ENCODE peak calls at places on chromosomes 7 and 10, in six cellular contexts. Y is HCT116, Z is kidney, A is H1, G is OCI-LY7, N is A549. S is an unnamed sample.

GRCh38 chr7:157840174-157840912 is 503.5 kb downstream of the DNAJB6 start:
- DNase-seq in Y (no peak), Z (peak; percentile 48), A (no peak), G (no peak), N (no peak), S (no peak)

GRCh38 chr7:30618080-30618676 is 23.5 kb downstream of the GARS1 start:
- DNase-seq in Y (no peak), Z (no peak), A (no peak), G (no peak), N (no peak), S (no peak)

GRCh38 chr7:127474457-127474856 is 81.9 kb upstream of the ZNF800 start:
- DNase-seq in Y (no peak), Z (no peak), A (no peak), G (no peak), N (no peak), S (no peak)

GRCh38 chr10:128047991-128048826 is 78.0 kb downstream of the MKI67 start:
- DNase-seq in Y (no peak), Z (peak; percentile 63), A (no peak), G (peak; percentile 74), N (no peak), S (peak; percentile 62)

GRCh38 chr7:134153493-134154093 is 26.5 kb downstream of the LRGUK start:
- DNase-seq in Y (no peak), Z (no peak), A (no peak), G (no peak), N (no peak), S (no peak)

GRCh38 chr7:83957333-83957732 is 237.3 kb downstream of the SEMA3A start:
- DNase-seq in Y (no peak), Z (no peak), A (no peak), G (no peak), N (peak; percentile 9), S (no peak)

GRCh38 chr10:8369666-8370065 is 315.2 kb downstream of the GATA3 start:
- DNase-seq in Y (no peak), Z (no peak), A (no peak), G (no peak), N (peak; percentile 47), S (no peak)

GRCh38 chr7:7274782-7275181 is 92.4 kb downstream of the C1GALT1 start:
- DNase-seq in Y (no peak), Z (no peak), A (no peak), G (no peak), N (no peak), S (no peak)

GRCh38 chr7:96998765-96999164 is 6.6 kb upstream of the DLX6 start:
- DNase-seq in Y (no peak), Z (no peak), A (peak; percentile 57), G (no peak), N (no peak), S (no peak)

GRCh38 chr7:96998333-96998732 is 7.0 kb upstream of the DLX6 start:
- DNase-seq in Y (no peak), Z (no peak), A (no peak), G (no peak), N (no peak), S (no peak)

GRCh38 chr7:96996937-96997511 is 8.3 kb upstream of the DLX6 start:
- DNase-seq in Y (no peak), Z (peak; percentile 9), A (no peak), G (no peak), N (no peak), S (no peak)

GRCh38 chr7:96996111-96996936 is 9.0 kb upstream of the DLX6 start:
- DNase-seq in Y (no peak), Z (no peak), A (peak; percentile 56), G (no peak), N (no peak), S (no peak)

GRCh38 chr7:96997512-96998032 is 7.8 kb upstream of the DLX6 start:
- DNase-seq in Y (no peak), Z (peak; percentile 19), A (no peak), G (no peak), N (no peak), S (no peak)
- H3K4me3 ChIP-seq in Y (no peak overlapping the region), Z (no peak overlapping the region), A (no peak overlapping the region), G (no peak overlapping the region), N (no peak overlapping the region), S (no peak overlapping the region)

DNA sequence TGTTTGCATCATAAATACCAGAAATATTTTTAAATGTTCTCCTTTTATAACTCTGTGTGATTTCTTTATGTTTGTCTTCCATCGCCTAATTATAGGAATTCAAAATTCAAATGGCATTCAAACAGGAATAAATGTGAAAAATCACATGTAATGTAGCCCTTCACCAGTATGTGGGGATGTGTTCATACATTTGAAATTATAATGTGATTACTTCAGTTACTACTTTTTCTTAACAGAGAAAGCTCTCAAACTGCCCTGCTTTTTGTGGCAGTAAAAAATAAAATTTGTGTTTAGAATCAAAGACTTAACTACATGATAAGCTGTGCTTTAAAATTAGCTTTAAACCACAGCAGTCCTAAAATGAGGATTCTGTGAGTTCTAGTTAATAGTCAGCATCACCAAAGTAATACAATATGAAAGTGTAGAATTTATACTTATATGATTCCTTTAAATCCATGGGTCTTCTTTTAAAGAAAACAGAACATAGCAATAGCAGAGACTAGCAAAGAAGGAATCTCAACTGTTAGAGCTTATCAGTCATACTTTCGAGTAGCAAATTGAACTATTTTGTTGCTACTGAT is 7.8 kb upstream of the HERC4 start:
- DNase-seq in Y (no peak), Z (no peak), A (no peak), G (no peak), N (peak; percentile 61), S (no peak)
- TF ChIP-seq CTCF in Y (peak; percentile 69), Z (peak; percentile 10), A (peak; percentile 11), G (peak; percentile 55), N (peak; percentile 88), S (peak; percentile 58)

GRCh38 chr10:77531441-77532001 is 106.1 kb downstream of the KCNMA1 start:
- DNase-seq in Y (peak; percentile 60), Z (peak; percentile 86), A (no peak), G (no peak), N (peak; percentile 82), S (peak; percentile 93)

GRCh38 chr10:77533156-77533886 is 104.3 kb downstream of the KCNMA1 start:
- DNase-seq in Y (no peak), Z (no peak), A (no peak), G (no peak), N (peak; percentile 30), S (no peak)

GRCh38 chr10:77537051-77537450 is 100.6 kb downstream of the KCNMA1 start:
- DNase-seq in Y (no peak), Z (no peak), A (no peak), G (no peak), N (no peak), S (no peak)

GRCh38 chr10:77532068-77532467 is 105.5 kb downstream of the KCNMA1 start:
- DNase-seq in Y (no peak), Z (no peak), A (no peak), G (no peak), N (no peak), S (peak; percentile 75)

DNA sequence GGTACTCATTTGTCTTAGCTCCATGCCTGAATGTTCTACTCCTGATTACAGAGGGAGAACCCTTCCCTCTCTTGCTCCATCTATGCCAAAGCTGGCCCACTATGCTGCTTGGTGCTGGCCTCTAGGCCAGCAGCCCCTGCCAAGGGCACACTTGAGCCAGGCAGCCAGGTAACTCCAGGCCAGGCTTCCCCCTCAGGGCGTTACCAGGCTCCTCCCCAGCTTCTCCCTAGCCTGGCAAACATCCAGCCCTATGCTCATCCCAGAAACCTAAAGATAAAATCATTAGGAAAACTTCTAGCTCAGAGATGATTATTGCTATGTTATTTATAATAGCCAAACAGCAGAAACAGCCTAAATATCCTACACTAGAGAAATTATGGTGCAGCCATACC is 103.7 kb downstream of the KCNMA1 start:
- DNase-seq in Y (no peak), Z (no peak), A (no peak), G (no peak), N (no peak), S (no peak)
- H3K27ac ChIP-seq in Y (no peak overlapping the region), Z (peak overlapping the region; percentile 32), A (no peak overlapping the region), G (no peak overlapping the region), N (peak overlapping the region; percentile 89), S (peak overlapping the region; percentile 82)

GRCh38 chr10:119705434-119705831 is 20.4 kb upstream of the INPP5F start:
- DNase-seq in Y (no peak), Z (no peak), A (no peak), G (peak; percentile 8), N (no peak), S (no peak)
- H3K4me3 ChIP-seq in Y (no peak overlapping the region), Z (no peak overlapping the region), A (no peak overlapping the region), G (no peak overlapping the region), N (no peak overlapping the region), S (no peak overlapping the region)

GRCh38 chr7:159141159-159141558 is 3.5 kb downstream of the VIPR2 start:
- DNase-seq in Y (no peak), Z (no peak), A (peak; percentile 48), G (no peak), N (no peak), S (no peak)

GRCh38 chr7:159142730-159143129 is 1.9 kb downstream of the VIPR2 start:
- DNase-seq in Y (no peak), Z (no peak), A (no peak), G (no peak), N (no peak), S (no peak)

GRCh38 chr7:159142204-159142603 is 2.5 kb downstream of the VIPR2 start:
- DNase-seq in Y (no peak), Z (no peak), A (no peak), G (no peak), N (no peak), S (no peak)

GRCh38 chr7:159140170-159140910 is 4.3 kb downstream of the VIPR2 start:
- DNase-seq in Y (no peak), Z (peak; percentile 26), A (peak; percentile 47), G (no peak), N (no peak), S (peak; percentile 48)

GRCh38 chr7:159141660-159142059 is 3.0 kb downstream of the VIPR2 start:
- DNase-seq in Y (no peak), Z (no peak), A (no peak), G (no peak), N (no peak), S (no peak)
- TF ChIP-seq CTCF in Y (peak; percentile 6), Z (no peak), A (no peak), G (no peak), N (no peak), S (no peak)

DNA sequence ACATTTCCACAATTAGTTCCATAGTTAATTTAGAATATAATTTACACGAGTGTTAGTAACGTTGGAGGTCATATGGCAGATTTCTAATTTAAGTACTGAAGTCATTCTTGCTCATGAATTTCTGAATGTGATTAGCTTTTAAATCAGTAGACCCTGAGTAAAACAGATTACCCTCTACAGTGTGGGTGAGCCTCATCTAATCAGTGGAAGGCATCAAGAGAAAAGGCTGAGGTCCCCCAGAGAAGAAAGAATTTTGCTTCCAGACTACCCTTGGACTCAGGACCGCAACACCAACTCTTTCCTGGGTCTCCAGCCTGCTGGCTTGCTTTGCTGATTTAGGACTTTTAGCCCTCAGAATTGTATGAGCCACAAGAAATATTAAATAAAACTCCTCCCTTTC is 33.2 kb downstream of the IFT22 start:
- DNase-seq in Y (no peak), Z (no peak), A (no peak), G (no peak), N (no peak), S (no peak)
- H3K27ac ChIP-seq in Y (no peak overlapping the region), Z (no peak overlapping the region), A (no peak overlapping the region), G (no peak overlapping the region), N (no peak overlapping the region), S (no peak overlapping the region)